ENCODE peak calls at places on chromosomes 11 and 22, in nine cellular contexts. W, Z, N, T, R, C, Q, F and Y are unnamed samples.

GRCh38 chr11:125873881-125874555 is 13.4 kb upstream of the HYLS1 start:
- DNase-seq in C (no peak), Z (no peak), R (no peak), F (no peak), N (no peak), Q (peak), T (peak), W (no peak), Y (no peak)

GRCh38 chr22:39512026-39512425 is 8.3 kb upstream of the ATF4 start:
- DNase-seq in C (no peak), R (no peak), N (no peak), W (no peak), T (no peak), Z (no peak), Q (no peak), F (no peak), Y (no peak)

GRCh38 chr11:125025968-125026367 is 37.1 kb upstream of the SLC37A2 start:
- DNase-seq in T (no peak), N (no peak), W (no peak), Q (no peak), F (no peak), R (no peak), Z (no peak), C (no peak), Y (no peak)

GRCh38 chr11:17563248-17563647 is 16.2 kb downstream of the OTOG start:
- DNase-seq in W (no peak), C (no peak), Q (no peak), R (no peak), N (no peak), F (no peak), T (no peak), Z (no peak), Y (no peak)

GRCh38 chr11:102927624-102927990 is 27.9 kb downstream of the MMP13 start:
- DNase-seq in R (no peak), Q (no peak), N (no peak), T (no peak), W (no peak), Z (no peak), F (no peak), C (no peak), Y (no peak)

GRCh38 chr11:110711776-110712642 is at the start of gene ARHGAP20:
- DNase-seq in C (peak), F (peak), Q (peak), N (peak), Z (no peak), R (peak), T (no peak), W (no peak), Y (peak)

GRCh38 chr11:38988908-38989307 is 2390.9 kb upstream of the RAG2 start:
- DNase-seq in N (no peak), C (no peak), W (no peak), F (no peak), T (no peak), Q (no peak), Z (no peak), R (no peak), Y (no peak)

GRCh38 chr11:70225629-70226582 is 22.8 kb downstream of the FADD start:
- DNase-seq in W (no peak), R (no peak), T (no peak), C (no peak), Z (no peak), N (no peak), F (no peak), Q (no peak), Y (no peak)

GRCh38 chr11:75475767-75476650 is 43.0 kb upstream of the KLHL35 start:
- DNase-seq in W (no peak), R (no peak), C (no peak), T (peak), F (peak), Z (no peak), N (peak), Q (no peak), Y (no peak)

GRCh38 chr11:27218498-27219038 is 144.4 kb downstream of the CCDC34 start:
- DNase-seq in F (peak), T (no peak), W (no peak), Q (no peak), C (no peak), N (no peak), R (no peak), Z (no peak), Y (no peak)

GRCh38 chr11:76789443-76789719 is 6.2 kb downstream of the TSKU start:
- DNase-seq in T (no peak), N (no peak), F (no peak), C (no peak), Z (no peak), Q (no peak), R (no peak), W (no peak), Y (no peak)

GRCh38 chr11:7514099-7514725 is 413 bp downstream of the PPFIBP2 start:
- DNase-seq in T (no peak), R (peak), F (no peak), Q (peak), C (no peak), W (no peak), N (no peak), Z (no peak), Y (no peak)

GRCh38 chr11:61041755-61042518 is 60.4 kb upstream of the CD5 start:
- DNase-seq in N (no peak), F (peak), T (peak), Q (peak), W (no peak), C (peak), Z (peak), R (peak), Y (peak)